ENCODE peak calls at places on chromosomes 6 and 20, in four cellular contexts. One of them, this sample, is unnamed. For H3K9me3, the result is how much of the 10 kb centered on the place peaks cover.

GRCh38 chr6:33828764-33829731 is 25.2 kb upstream of the MLN start:
- DNase-seq in left lung: no peak
- DNase-seq in pancreas: no peak
- DNase-seq in testis: no peak
- DNase-seq in this sample: no peak

GRCh38 chr6:125046107-125046925 is 84.1 kb downstream of the RNF217 start:
- DNase-seq in testis: no peak
- DNase-seq in pancreas: no peak
- DNase-seq in left lung: no peak
- DNase-seq in this sample: no peak

GRCh38 chr20:57780906-57781305 is 71.1 kb upstream of the PMEPA1 start:
- DNase-seq in left lung: no peak
- DNase-seq in testis: no peak
- DNase-seq in pancreas: no peak
- DNase-seq in this sample: no peak

GRCh38 chr20:54345817-54346216 is 129.6 kb upstream of the DOK5 start:
- DNase-seq in testis: no peak
- DNase-seq in pancreas: no peak
- DNase-seq in left lung: no peak
- DNase-seq in this sample: no peak

GRCh38 chr20:25041813-25042530 is 16.0 kb downstream of the ACSS1 start:
- DNase-seq in testis: no peak
- DNase-seq in pancreas: no peak
- DNase-seq in left lung: no peak
- DNase-seq in this sample: no peak

GRCh38 chr6:151729829-151730495 is 77.5 kb upstream of the ESR1 start:
- DNase-seq in left lung: no peak
- DNase-seq in testis: no peak
- DNase-seq in pancreas: no peak
- DNase-seq in this sample: no peak

GRCh38 chr20:51678041-51678697 is 90.0 kb downstream of the ATP9A start:
- DNase-seq in pancreas: no peak
- DNase-seq in testis: peak
- DNase-seq in left lung: no peak
- DNase-seq in this sample: peak

GRCh38 chr20:58160451-58161051 is 67.9 kb downstream of the ANKRD60 start:
- DNase-seq in pancreas: no peak
- DNase-seq in left lung: no peak
- DNase-seq in testis: no peak
- DNase-seq in this sample: no peak

GRCh38 chr6:138719011-138719635 is 54.4 kb upstream of the CCDC28A start:
- DNase-seq in pancreas: no peak
- DNase-seq in testis: no peak
- DNase-seq in left lung: no peak
- DNase-seq in this sample: no peak

GRCh38 chr20:44690781-44691423 is 24.3 kb upstream of the CCN5 start:
- DNase-seq in testis: peak
- DNase-seq in pancreas: no peak
- DNase-seq in left lung: no peak
- DNase-seq in this sample: no peak

GRCh38 chr20:41600926-41601631 is 17.1 kb downstream of the CHD6 start:
- DNase-seq in testis: no peak
- DNase-seq in pancreas: no peak
- DNase-seq in left lung: no peak
- DNase-seq in this sample: no peak
- H3K9me3 ChIP-seq in testis: under half
- H3K9me3 ChIP-seq in pancreas: under half
- H3K9me3 ChIP-seq in left lung: half or more
- H3K9me3 ChIP-seq in this sample: under half

DNA sequence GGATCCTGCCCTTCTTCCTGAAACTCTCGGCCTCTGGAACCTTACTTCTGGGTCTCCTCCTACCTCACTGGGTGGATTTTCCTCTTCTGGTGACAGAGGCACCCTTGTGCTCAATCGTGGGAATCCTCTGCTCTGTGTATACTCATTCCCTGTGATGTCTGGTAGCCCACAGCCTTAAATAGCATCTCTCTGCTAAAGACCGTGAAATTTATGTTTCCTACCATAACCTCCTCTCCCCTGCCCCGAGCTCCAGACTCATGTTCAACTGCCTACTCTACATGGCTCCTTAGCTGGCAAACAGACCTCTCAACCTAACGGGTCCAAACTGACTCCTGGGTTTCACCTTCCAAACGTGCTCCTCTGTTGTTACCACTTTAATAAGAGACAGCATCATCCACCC is 9.9 kb downstream of the MMP9 start:
- DNase-seq in pancreas: no peak
- DNase-seq in left lung: no peak
- DNase-seq in testis: no peak
- DNase-seq in this sample: no peak
- H3K4me3 ChIP-seq in pancreas: no peak
- H3K4me3 ChIP-seq in left lung: no peak
- H3K4me3 ChIP-seq in testis: no peak
- H3K4me3 ChIP-seq in this sample: no peak

GRCh38 chr20:63810730-63811490 is 20.2 kb downstream of the ZBTB46 start:
- DNase-seq in testis: peak
- DNase-seq in left lung: no peak
- DNase-seq in pancreas: no peak
- DNase-seq in this sample: no peak

GRCh38 chr20:63811491-63811875 is 19.6 kb downstream of the ZBTB46 start:
- DNase-seq in left lung: no peak
- DNase-seq in pancreas: no peak
- DNase-seq in testis: no peak
- DNase-seq in this sample: no peak

GRCh38 chr20:63808145-63808724 is 22.8 kb downstream of the ZBTB46 start:
- DNase-seq in pancreas: no peak
- DNase-seq in testis: no peak
- DNase-seq in left lung: no peak
- DNase-seq in this sample: no peak

GRCh38 chr20:63808964-63809674 is 21.9 kb downstream of the ZBTB46 start:
- DNase-seq in testis: no peak
- DNase-seq in pancreas: no peak
- DNase-seq in left lung: no peak
- DNase-seq in this sample: peak

DNA sequence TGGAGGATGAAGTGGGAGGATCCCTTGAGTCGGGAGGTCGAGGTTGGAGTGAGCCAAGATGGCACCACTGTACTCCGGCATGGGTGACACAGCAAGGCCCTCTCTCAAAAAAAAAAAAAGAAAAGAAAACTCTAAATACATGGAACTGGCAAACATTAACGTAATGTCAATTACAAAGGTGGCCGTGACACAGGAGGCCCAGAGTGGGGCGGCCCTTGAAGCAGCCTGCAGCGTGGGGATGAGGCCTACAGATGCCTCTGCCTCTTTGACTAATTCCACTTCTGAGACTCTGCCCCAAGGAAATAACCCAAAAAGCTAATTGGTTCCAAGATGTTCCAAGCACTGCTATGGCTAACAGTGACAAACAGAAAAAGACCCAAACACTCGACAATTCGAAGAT is 21.2 kb downstream of the ZBTB46 start:
- DNase-seq in testis: no peak
- DNase-seq in left lung: no peak
- DNase-seq in pancreas: no peak
- DNase-seq in this sample: no peak
- H3K9me3 ChIP-seq in testis: under half
- H3K9me3 ChIP-seq in left lung: under half
- H3K9me3 ChIP-seq in pancreas: under half
- H3K9me3 ChIP-seq in this sample: under half

DNA sequence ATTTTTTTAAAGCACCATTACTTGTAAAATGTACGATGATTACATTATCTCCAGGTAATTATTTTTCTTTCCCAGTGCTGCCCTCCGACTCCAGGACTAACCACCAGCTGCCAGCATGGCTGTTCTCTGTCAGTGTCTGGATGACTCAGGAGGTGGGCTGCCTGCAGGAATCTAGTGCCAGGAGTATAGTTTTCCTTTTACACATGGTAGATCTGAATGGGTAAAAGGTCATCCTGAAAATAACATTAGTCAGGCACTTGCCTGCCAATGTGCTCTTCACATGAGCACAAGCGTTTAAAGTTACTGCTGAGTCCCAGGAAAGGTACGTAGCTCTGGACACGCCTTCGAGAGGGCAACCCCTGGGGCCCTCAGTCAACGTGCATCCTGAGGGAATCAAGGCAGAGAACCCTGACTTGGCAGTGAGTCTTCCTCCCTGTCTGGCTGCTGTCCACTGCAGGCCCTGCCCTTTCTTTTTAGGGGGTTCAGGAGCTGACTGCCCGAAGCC is 2.4 kb downstream of the DYNLT1 start:
- DNase-seq in left lung: peak
- DNase-seq in pancreas: no peak
- DNase-seq in testis: no peak
- DNase-seq in this sample: peak
- H3K4me3 ChIP-seq in left lung: peak
- H3K4me3 ChIP-seq in pancreas: no peak
- H3K4me3 ChIP-seq in testis: no peak
- H3K4me3 ChIP-seq in this sample: no peak

DNA sequence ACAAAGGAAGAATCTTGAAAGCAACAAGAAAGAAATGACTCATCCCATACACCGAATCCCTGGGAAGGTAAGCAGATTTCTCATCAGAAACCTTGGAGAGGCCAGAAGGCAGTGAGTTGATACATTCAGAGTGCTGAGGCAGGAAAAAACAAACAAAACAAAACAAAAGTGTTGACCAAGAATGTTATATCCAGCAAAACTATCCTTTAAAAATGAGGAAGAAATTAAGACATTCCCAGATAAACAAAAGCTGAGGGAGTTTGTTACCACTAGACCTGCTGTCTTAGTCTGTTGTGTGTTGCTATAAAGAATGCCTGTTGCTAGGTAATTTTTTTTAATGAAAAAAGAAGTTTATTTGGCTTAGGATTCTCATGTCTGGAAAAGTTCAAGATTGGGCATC is 33.7 kb upstream of the PPP1R3G start:
- DNase-seq in left lung: no peak
- DNase-seq in pancreas: no peak
- DNase-seq in testis: no peak
- DNase-seq in this sample: no peak
- H3K9me3 ChIP-seq in left lung: under half
- H3K9me3 ChIP-seq in pancreas: under half
- H3K9me3 ChIP-seq in testis: under half
- H3K9me3 ChIP-seq in this sample: under half

GRCh38 chr6:1608222-1608975 is 1.3 kb upstream of the FOXC1 start:
- DNase-seq in left lung: no peak
- DNase-seq in testis: no peak
- DNase-seq in pancreas: no peak
- DNase-seq in this sample: no peak

GRCh38 chr6:1609662-1610496 is at the start of gene FOXC1:
- DNase-seq in left lung: peak
- DNase-seq in testis: peak
- DNase-seq in pancreas: peak
- DNase-seq in this sample: peak

GRCh38 chr6:1610497-1611321 is 994 bp downstream of the FOXC1 start:
- DNase-seq in pancreas: no peak
- DNase-seq in left lung: peak
- DNase-seq in testis: no peak
- DNase-seq in this sample: peak

GRCh38 chr6:1607557-1608221 is 2.0 kb upstream of the FOXC1 start:
- DNase-seq in pancreas: no peak
- DNase-seq in testis: no peak
- DNase-seq in left lung: no peak
- DNase-seq in this sample: no peak

GRCh38 chr6:1608976-1609661 is 596 bp upstream of the FOXC1 start:
- DNase-seq in testis: no peak
- DNase-seq in pancreas: peak
- DNase-seq in left lung: no peak
- DNase-seq in this sample: peak
- H3K4me3 ChIP-seq in testis: peak
- H3K4me3 ChIP-seq in pancreas: peak
- H3K4me3 ChIP-seq in left lung: peak
- H3K4me3 ChIP-seq in this sample: peak

GRCh38 chr6:22809380-22809779 is 240.0 kb downstream of the HDGFL1 start:
- DNase-seq in pancreas: no peak
- DNase-seq in left lung: no peak
- DNase-seq in testis: no peak
- DNase-seq in this sample: no peak
- H3K9me3 ChIP-seq in pancreas: under half
- H3K9me3 ChIP-seq in left lung: under half
- H3K9me3 ChIP-seq in testis: under half
- H3K9me3 ChIP-seq in this sample: under half

GRCh38 chr6:108157972-108158441 is 7.8 kb upstream of the NR2E1 start:
- DNase-seq in testis: no peak
- DNase-seq in left lung: no peak
- DNase-seq in pancreas: no peak
- DNase-seq in this sample: no peak

GRCh38 chr6:108160009-108160408 is 5.8 kb upstream of the NR2E1 start:
- DNase-seq in left lung: no peak
- DNase-seq in pancreas: no peak
- DNase-seq in testis: no peak
- DNase-seq in this sample: no peak

GRCh38 chr6:108156180-108156937 is 9.5 kb upstream of the NR2E1 start:
- DNase-seq in testis: no peak
- DNase-seq in left lung: no peak
- DNase-seq in pancreas: no peak
- DNase-seq in this sample: no peak

GRCh38 chr6:108157234-108157971 is 8.4 kb upstream of the NR2E1 start:
- DNase-seq in pancreas: no peak
- DNase-seq in left lung: peak
- DNase-seq in testis: no peak
- DNase-seq in this sample: no peak

GRCh38 chr6:108156938-108157233 is 8.9 kb upstream of the NR2E1 start:
- DNase-seq in left lung: no peak
- DNase-seq in pancreas: no peak
- DNase-seq in testis: no peak
- DNase-seq in this sample: no peak
- H3K4me3 ChIP-seq in left lung: no peak
- H3K4me3 ChIP-seq in pancreas: no peak
- H3K4me3 ChIP-seq in testis: peak
- H3K4me3 ChIP-seq in this sample: no peak

DNA sequence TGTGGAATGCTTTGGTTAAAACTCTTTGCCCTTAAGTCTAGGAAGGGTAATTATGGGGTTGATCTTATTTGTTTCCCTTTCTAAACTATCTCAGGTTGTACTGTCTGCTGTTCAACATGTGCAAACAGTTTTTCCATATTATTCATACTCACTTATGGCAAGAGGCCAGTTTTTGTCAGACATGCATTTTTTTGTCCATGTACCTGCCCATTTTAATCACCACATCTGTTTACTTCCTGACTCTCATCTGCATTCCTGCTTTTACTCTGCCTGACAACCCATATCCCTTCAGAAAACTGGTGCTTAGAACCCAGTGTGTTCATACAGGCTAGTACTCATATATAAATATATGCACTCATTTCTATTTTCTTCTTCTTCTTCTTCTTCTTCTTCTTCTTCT is 80.3 kb downstream of the LPA start:
- DNase-seq in pancreas: no peak
- DNase-seq in testis: no peak
- DNase-seq in left lung: no peak
- DNase-seq in this sample: no peak
- H3K9me3 ChIP-seq in pancreas: under half
- H3K9me3 ChIP-seq in testis: under half
- H3K9me3 ChIP-seq in left lung: under half
- H3K9me3 ChIP-seq in this sample: under half

This sample was measured in right cardiac atrium.